ENCODE peak calls at places on chromosomes 5 and 9, in five cellular contexts. Y, P, U, O and T are unnamed samples.

GRCh38 chr5:91158011-91158410 is 225.1 kb downstream of the ARRDC3 start:
- DNase-seq in Y (no peak), U (no peak), O (no peak), P (no peak), T (no peak)

GRCh38 chr5:139678283-139678613 is 30.1 kb downstream of the CXXC5 start:
- DNase-seq in Y (no peak), P (no peak), O (no peak), U (no peak), T (no peak)

GRCh38 chr9:24881361-24881760 is 335.7 kb upstream of the IZUMO3 start:
- DNase-seq in P (no peak), U (peak; percentile 37), Y (no peak), O (no peak), T (no peak)

GRCh38 chr5:63070001-63070400 is 491.4 kb downstream of the LRRC70 start:
- DNase-seq in U (no peak), O (no peak), P (no peak), Y (no peak), T (no peak)

GRCh38 chr5:179316111-179316551 is 29.1 kb downstream of the ADAMTS2 start:
- DNase-seq in U (no peak), Y (no peak), P (no peak), O (no peak), T (no peak)

GRCh38 chr5:160312139-160312959 is at the start of gene CCNJL:
- DNase-seq in O (peak; percentile 87), U (peak; percentile 76), P (peak; percentile 84), Y (no peak), T (peak; percentile 88)

GRCh38 chr5:149578896-149579295 is 2.4 kb upstream of the ARHGEF37 start:
- DNase-seq in Y (no peak), U (peak; percentile 59), O (no peak), P (no peak), T (no peak)

GRCh38 chr5:40503438-40503837 is 176.3 kb upstream of the PTGER4 start:
- DNase-seq in U (no peak), Y (no peak), O (no peak), P (no peak), T (no peak)

GRCh38 chr9:108612510-108612909 is 243.3 kb downstream of the ACTL7B start:
- DNase-seq in Y (no peak), P (no peak), O (no peak), U (no peak), T (no peak)

GRCh38 chr9:136001231-136001630 is 40.1 kb upstream of the UBAC1 start:
- DNase-seq in Y (no peak), O (no peak), U (peak; percentile 21), P (no peak), T (no peak)

GRCh38 chr9:2725126-2725525 is 7.8 kb downstream of the KCNV2 start:
- DNase-seq in Y (no peak), O (no peak), U (no peak), P (no peak), T (no peak)

GRCh38 chr5:134100283-134101011 is 14.0 kb upstream of the TCF7 start:
- DNase-seq in Y (no peak), P (peak; percentile 61), O (no peak), U (no peak), T (no peak)

GRCh38 chr5:126877011-126877410 is 100.1 kb downstream of the LMNB1 start:
- DNase-seq in P (no peak), Y (no peak), U (no peak), O (no peak), T (no peak)

GRCh38 chr5:594241-594860 is 17.8 kb upstream of the CEP72 start:
- DNase-seq in Y (no peak), O (no peak), U (no peak), P (no peak), T (no peak)

GRCh38 chr5:108386345-108387061 is 4.6 kb upstream of the FBXL17 start:
- DNase-seq in O (peak; percentile 36), Y (no peak), U (no peak), P (no peak), T (no peak)

GRCh38 chr9:135036861-135037465 is 50.5 kb upstream of the OLFM1 start:
- DNase-seq in U (no peak), O (no peak), Y (no peak), P (no peak), T (no peak)

GRCh38 chr9:130938652-130939404 is at the start of gene FIBCD1:
- DNase-seq in U (peak; percentile 62), P (peak; percentile 66), O (peak; percentile 53), Y (no peak), T (peak; percentile 85)

GRCh38 chr9:136609838-136610311 is 52.8 kb upstream of the EGFL7 start:
- DNase-seq in O (peak; percentile 75), P (no peak), Y (no peak), U (no peak), T (no peak)

GRCh38 chr9:113916931-113917330 is 40.8 kb downstream of the ZNF618 start:
- DNase-seq in P (no peak), Y (no peak), O (no peak), U (no peak), T (no peak)

GRCh38 chr9:75382126-75382525 is 293.8 kb downstream of the OSTF1 start:
- DNase-seq in P (no peak), U (no peak), Y (no peak), O (no peak), T (no peak)

GRCh38 chr9:22067196-22067595 is 58.1 kb upstream of the CDKN2B start:
- DNase-seq in P (no peak), O (no peak), Y (no peak), U (no peak), T (no peak)

GRCh38 chr5:1011741-1012315 is 3.2 kb downstream of the NKD2 start:
- DNase-seq in O (peak; percentile 66), U (no peak), P (no peak), Y (no peak), T (no peak)

GRCh38 chr5:61450880-61451279 is 118.8 kb downstream of the ZSWIM6 start:
- DNase-seq in O (peak; percentile 84), U (peak; percentile 15), Y (no peak), P (no peak), T (no peak)